ENCODE peak calls at places on chromosomes 1 and 21, in five cellular contexts. One of them, this sample, is unnamed. For H3K4me1 and H3K36me3, the result is how much of the 10 kb centered on the place peaks cover.

GRCh38 chr1:193914871-193915270 is 728.5 kb upstream of the B3GALT2 start:
- DNase-seq in right lobe of liver: no peak
- DNase-seq in neural progenitor cell: no peak
- DNase-seq in hepatocyte: no peak
- DNase-seq in Peyer's patch: no peak
- DNase-seq in this sample: no peak

GRCh38 chr21:19340303-19340702 is 936.7 kb upstream of the TMPRSS15 start:
- DNase-seq in right lobe of liver: no peak
- DNase-seq in neural progenitor cell: no peak
- DNase-seq in hepatocyte: no peak
- DNase-seq in Peyer's patch: no peak
- DNase-seq in this sample: no peak

GRCh38 chr1:161089251-161089924 is at the start of gene NECTIN4:
- DNase-seq in right lobe of liver: no peak
- DNase-seq in neural progenitor cell: no peak
- DNase-seq in hepatocyte: peak
- DNase-seq in Peyer's patch: no peak
- DNase-seq in this sample: no peak

GRCh38 chr1:206933333-206933945 is 11.7 kb upstream of the FCMR start:
- DNase-seq in right lobe of liver: no peak
- DNase-seq in neural progenitor cell: peak
- DNase-seq in hepatocyte: no peak
- DNase-seq in Peyer's patch: peak
- DNase-seq in this sample: peak

GRCh38 chr1:235945775-235946565 is 79.3 kb upstream of the LYST start:
- DNase-seq in right lobe of liver: peak
- DNase-seq in neural progenitor cell: no peak
- DNase-seq in hepatocyte: peak
- DNase-seq in Peyer's patch: peak
- DNase-seq in this sample: no peak

GRCh38 chr1:45200906-45201500 is 5.4 kb downstream of the ZSWIM5 start:
- DNase-seq in right lobe of liver: no peak
- DNase-seq in neural progenitor cell: no peak
- DNase-seq in hepatocyte: no peak
- DNase-seq in Peyer's patch: no peak
- DNase-seq in this sample: no peak

GRCh38 chr1:156308078-156308477 is 9.0 kb upstream of the VHLL start:
- DNase-seq in right lobe of liver: no peak
- DNase-seq in neural progenitor cell: no peak
- DNase-seq in hepatocyte: no peak
- DNase-seq in Peyer's patch: no peak
- DNase-seq in this sample: no peak

GRCh38 chr1:159817276-159818041 is 9.2 kb upstream of the SLAMF8 start:
- DNase-seq in right lobe of liver: no peak
- DNase-seq in neural progenitor cell: no peak
- DNase-seq in hepatocyte: peak
- DNase-seq in Peyer's patch: no peak
- DNase-seq in this sample: no peak

GRCh38 chr1:181255270-181255929 is 166.9 kb downstream of the IER5 start:
- DNase-seq in right lobe of liver: peak
- DNase-seq in neural progenitor cell: no peak
- DNase-seq in hepatocyte: peak
- DNase-seq in Peyer's patch: no peak
- DNase-seq in this sample: no peak

GRCh38 chr1:110341146-110341871 is 2.1 kb downstream of the RBM15 start:
- DNase-seq in right lobe of liver: no peak
- DNase-seq in neural progenitor cell: no peak
- DNase-seq in hepatocyte: no peak
- DNase-seq in Peyer's patch: no peak
- DNase-seq in this sample: no peak

GRCh38 chr1:81305997-81306452 is 494.7 kb upstream of the ADGRL2 start:
- DNase-seq in right lobe of liver: no peak
- DNase-seq in neural progenitor cell: peak
- DNase-seq in hepatocyte: peak
- DNase-seq in Peyer's patch: no peak
- DNase-seq in this sample: peak

GRCh38 chr21:42232176-42232825 is 13.4 kb downstream of the ABCG1 start:
- DNase-seq in right lobe of liver: no peak
- DNase-seq in neural progenitor cell: no peak
- DNase-seq in hepatocyte: no peak
- DNase-seq in Peyer's patch: peak
- DNase-seq in this sample: no peak

GRCh38 chr1:10939654-10940450 is 72.6 kb upstream of the TARDBP start:
- DNase-seq in right lobe of liver: no peak
- DNase-seq in neural progenitor cell: no peak
- DNase-seq in hepatocyte: peak
- DNase-seq in Peyer's patch: no peak
- DNase-seq in this sample: peak

GRCh38 chr1:188670837-188671236 is 1806.8 kb downstream of the BRINP3 start:
- DNase-seq in right lobe of liver: no peak
- DNase-seq in neural progenitor cell: no peak
- DNase-seq in hepatocyte: peak
- DNase-seq in Peyer's patch: no peak
- DNase-seq in this sample: no peak

GRCh38 chr1:24964811-24965570 is 34.9 kb upstream of the RUNX3 start:
- DNase-seq in right lobe of liver: peak
- DNase-seq in neural progenitor cell: no peak
- DNase-seq in hepatocyte: no peak
- DNase-seq in Peyer's patch: peak
- DNase-seq in this sample: no peak

GRCh38 chr1:244065960-244066388 is 14.9 kb downstream of the ZBTB18 start:
- DNase-seq in right lobe of liver: no peak
- DNase-seq in neural progenitor cell: no peak
- DNase-seq in hepatocyte: no peak
- DNase-seq in Peyer's patch: no peak
- DNase-seq in this sample: no peak

GRCh38 chr1:242146640-242147039 is 147.7 kb upstream of the MAP1LC3C start:
- DNase-seq in right lobe of liver: no peak
- DNase-seq in neural progenitor cell: no peak
- DNase-seq in hepatocyte: no peak
- DNase-seq in Peyer's patch: no peak
- DNase-seq in this sample: no peak

GRCh38 chr1:44724408-44725308 is 6.3 kb downstream of the RNU5D-1 start:
- DNase-seq in right lobe of liver: no peak
- DNase-seq in neural progenitor cell: no peak
- DNase-seq in hepatocyte: no peak
- DNase-seq in Peyer's patch: no peak
- DNase-seq in this sample: no peak

GRCh38 chr1:20983297-20983889 is 193.3 kb downstream of the EIF4G3 start:
- DNase-seq in right lobe of liver: no peak
- DNase-seq in neural progenitor cell: no peak
- DNase-seq in hepatocyte: no peak
- DNase-seq in Peyer's patch: no peak
- DNase-seq in this sample: no peak

GRCh38 chr1:2865000-2865399 is 63.5 kb upstream of the TTC34 start:
- DNase-seq in right lobe of liver: no peak
- DNase-seq in neural progenitor cell: no peak
- DNase-seq in hepatocyte: no peak
- DNase-seq in Peyer's patch: no peak
- DNase-seq in this sample: no peak

GRCh38 chr1:65001238-65001792 is 35.0 kb upstream of the JAK1 start:
- DNase-seq in right lobe of liver: peak
- DNase-seq in neural progenitor cell: peak
- DNase-seq in hepatocyte: peak
- DNase-seq in Peyer's patch: peak
- DNase-seq in this sample: no peak

GRCh38 chr1:227915564-227916553 is 31.9 kb downstream of the WNT9A start:
- DNase-seq in right lobe of liver: no peak
- DNase-seq in neural progenitor cell: peak
- DNase-seq in hepatocyte: no peak
- DNase-seq in Peyer's patch: no peak
- DNase-seq in this sample: no peak

GRCh38 chr1:114610546-114611245 is 29.3 kb upstream of the BCAS2 start:
- DNase-seq in right lobe of liver: no peak
- DNase-seq in neural progenitor cell: no peak
- DNase-seq in hepatocyte: no peak
- DNase-seq in Peyer's patch: no peak
- DNase-seq in this sample: no peak

GRCh38 chr1:204714194-204714860 is 28.8 kb upstream of the LRRN2 start:
- DNase-seq in right lobe of liver: no peak
- DNase-seq in neural progenitor cell: no peak
- DNase-seq in hepatocyte: no peak
- DNase-seq in Peyer's patch: no peak
- DNase-seq in this sample: no peak

GRCh38 chr1:204711947-204712701 is 26.6 kb upstream of the LRRN2 start:
- DNase-seq in right lobe of liver: peak
- DNase-seq in neural progenitor cell: peak
- DNase-seq in hepatocyte: peak
- DNase-seq in Peyer's patch: no peak
- DNase-seq in this sample: peak

GRCh38 chr1:204712718-204713430 is 27.3 kb upstream of the LRRN2 start:
- DNase-seq in right lobe of liver: no peak
- DNase-seq in neural progenitor cell: no peak
- DNase-seq in hepatocyte: no peak
- DNase-seq in Peyer's patch: no peak
- DNase-seq in this sample: no peak

GRCh38 chr1:204714861-204715511 is 29.4 kb upstream of the LRRN2 start:
- DNase-seq in right lobe of liver: no peak
- DNase-seq in neural progenitor cell: peak
- DNase-seq in hepatocyte: no peak
- DNase-seq in Peyer's patch: no peak
- DNase-seq in this sample: peak

DNA sequence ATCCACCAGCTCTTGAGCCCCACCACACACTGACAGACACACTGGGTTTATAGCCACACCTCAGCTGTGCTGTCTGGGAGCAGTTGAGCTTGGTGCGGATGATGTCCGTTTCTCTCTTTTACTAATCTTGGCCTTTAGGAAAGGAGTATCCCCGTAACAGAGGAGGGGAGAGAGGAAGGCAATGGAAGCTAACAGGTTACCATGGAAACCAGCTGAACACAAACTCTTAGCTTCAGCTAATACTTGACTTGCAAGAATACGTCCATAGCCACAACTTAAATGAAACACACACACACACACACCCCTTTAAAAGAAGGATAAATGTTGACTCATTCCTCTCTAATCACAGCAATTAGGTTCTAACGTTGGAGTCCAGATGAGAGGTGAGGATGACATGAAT is 28.0 kb upstream of the LRRN2 start:
- DNase-seq in right lobe of liver: no peak
- DNase-seq in neural progenitor cell: no peak
- DNase-seq in hepatocyte: peak
- DNase-seq in Peyer's patch: no peak
- DNase-seq in this sample: no peak
- H3K4me1 ChIP-seq in right lobe of liver: under half
- H3K4me1 ChIP-seq in neural progenitor cell: under half
- H3K4me1 ChIP-seq in hepatocyte: under half
- H3K4me1 ChIP-seq in Peyer's patch: under half
- H3K4me1 ChIP-seq in this sample: under half

DNA sequence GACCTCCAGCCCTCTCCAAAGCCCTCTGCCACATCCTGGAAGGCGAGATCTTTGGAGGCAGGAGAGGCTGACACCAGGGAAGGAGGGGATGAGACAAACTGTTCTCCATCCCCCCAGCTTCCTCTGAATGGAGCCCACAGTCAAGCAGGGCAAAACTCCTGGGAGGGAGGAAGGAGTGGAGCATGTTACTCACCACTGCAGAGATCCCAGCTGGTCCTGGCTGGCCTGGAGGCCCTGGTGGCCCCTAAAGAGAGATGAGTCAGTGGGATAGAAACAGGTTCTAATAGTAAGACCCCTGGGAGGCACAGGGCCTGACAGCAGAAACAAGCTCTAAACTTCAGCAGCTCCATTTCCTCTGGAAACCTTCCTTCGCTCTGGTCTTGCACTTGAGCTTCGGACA is 14.0 kb upstream of the PEF1 start:
- DNase-seq in right lobe of liver: no peak
- DNase-seq in neural progenitor cell: no peak
- DNase-seq in hepatocyte: no peak
- DNase-seq in Peyer's patch: no peak
- DNase-seq in this sample: no peak
- H3K36me3 ChIP-seq in right lobe of liver: under half
- H3K36me3 ChIP-seq in neural progenitor cell: under half
- H3K36me3 ChIP-seq in hepatocyte: under half
- H3K36me3 ChIP-seq in Peyer's patch: under half
- H3K36me3 ChIP-seq in this sample: under half

GRCh38 chr1:8464987-8465386 is 147.1 kb downstream of the SLC45A1 start:
- DNase-seq in right lobe of liver: no peak
- DNase-seq in neural progenitor cell: no peak
- DNase-seq in hepatocyte: no peak
- DNase-seq in Peyer's patch: no peak
- DNase-seq in this sample: no peak

GRCh38 chr1:8465692-8466091 is 147.8 kb downstream of the SLC45A1 start:
- DNase-seq in right lobe of liver: no peak
- DNase-seq in neural progenitor cell: no peak
- DNase-seq in hepatocyte: no peak
- DNase-seq in Peyer's patch: peak
- DNase-seq in this sample: no peak

GRCh38 chr1:8462298-8462946 is 144.5 kb downstream of the SLC45A1 start:
- DNase-seq in right lobe of liver: no peak
- DNase-seq in neural progenitor cell: no peak
- DNase-seq in hepatocyte: no peak
- DNase-seq in Peyer's patch: no peak
- DNase-seq in this sample: no peak

GRCh38 chr1:8463144-8463927 is 145.4 kb downstream of the SLC45A1 start:
- DNase-seq in right lobe of liver: no peak
- DNase-seq in neural progenitor cell: no peak
- DNase-seq in hepatocyte: peak
- DNase-seq in Peyer's patch: no peak
- DNase-seq in this sample: peak

GRCh38 chr1:8464377-8464776 is 146.5 kb downstream of the SLC45A1 start:
- DNase-seq in right lobe of liver: no peak
- DNase-seq in neural progenitor cell: no peak
- DNase-seq in hepatocyte: no peak
- DNase-seq in Peyer's patch: no peak
- DNase-seq in this sample: no peak
- H3K4me1 ChIP-seq in right lobe of liver: under half
- H3K4me1 ChIP-seq in neural progenitor cell: half or more
- H3K4me1 ChIP-seq in hepatocyte: under half
- H3K4me1 ChIP-seq in Peyer's patch: under half
- H3K4me1 ChIP-seq in this sample: under half

DNA sequence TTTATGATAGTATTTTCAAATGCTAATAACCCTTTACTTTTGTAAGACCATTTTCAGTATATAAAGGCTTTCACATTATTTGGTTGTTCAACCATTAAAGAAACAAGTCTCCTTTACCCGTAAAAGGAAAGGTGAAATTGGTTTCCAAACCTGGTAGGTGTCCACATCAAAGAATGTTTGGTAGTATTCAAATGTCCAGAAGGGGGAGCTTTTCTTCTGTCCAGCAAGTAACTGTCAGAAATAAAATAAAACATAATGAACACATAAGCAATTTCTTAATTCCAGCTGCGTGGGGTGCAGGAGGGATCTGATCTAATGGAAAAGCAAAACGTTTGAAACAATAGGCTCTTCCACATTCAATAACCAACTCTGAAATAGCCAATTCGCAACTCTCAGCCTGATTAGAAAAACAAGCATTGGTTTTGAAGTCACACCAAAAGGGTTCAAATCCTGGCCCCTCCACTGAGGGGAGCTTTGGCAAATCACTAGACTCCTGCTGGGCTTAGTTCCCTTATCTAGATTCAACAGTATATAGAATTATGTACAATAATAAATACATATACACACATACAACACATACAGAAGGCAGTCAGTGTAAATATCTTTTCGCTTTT is 11.0 kb downstream of the YIPF1 start:
- DNase-seq in right lobe of liver: no peak
- DNase-seq in neural progenitor cell: peak
- DNase-seq in hepatocyte: peak
- DNase-seq in Peyer's patch: no peak
- DNase-seq in this sample: peak
- H3K36me3 ChIP-seq in right lobe of liver: under half
- H3K36me3 ChIP-seq in neural progenitor cell: under half
- H3K36me3 ChIP-seq in hepatocyte: under half
- H3K36me3 ChIP-seq in Peyer's patch: under half
- H3K36me3 ChIP-seq in this sample: under half